ENCODE peak calls at places on chromosomes 6 and 20, in six cellular contexts. N, C, L, V, T and O are unnamed samples.

GRCh38 chr6:111210074-111210729 is 122.9 kb downstream of the SLC16A10 start:
- DNase-seq in C (no peak), L (peak; percentile 68), T (peak; percentile 30), N (no peak), V (no peak), O (no peak)

GRCh38 chr6:20652691-20653479 is 118.6 kb downstream of the CDKAL1 start:
- DNase-seq in L (no peak), V (no peak), C (no peak), T (peak; percentile 33), N (no peak), O (no peak)

GRCh38 chr6:122631571-122632249 is 21.5 kb downstream of the PKIB start:
- DNase-seq in L (no peak), V (no peak), N (no peak), T (no peak), C (no peak), O (no peak)

GRCh38 chr6:149974825-149975224 is 11.1 kb downstream of the ULBP1 start:
- DNase-seq in V (no peak), T (no peak), N (no peak), C (no peak), L (peak; percentile 26), O (no peak)

GRCh38 chr6:29757282-29757681 is 34.0 kb downstream of the HLA-F start:
- DNase-seq in N (no peak), V (no peak), C (no peak), L (no peak), T (no peak), O (no peak)

GRCh38 chr20:4046311-4046924 is 31.1 kb upstream of the RNF24 start:
- DNase-seq in T (no peak), N (no peak), C (no peak), V (peak; percentile 17), L (peak; percentile 18), O (no peak)

GRCh38 chr20:50015993-50016770 is 33.4 kb downstream of the SNAI1 start:
- DNase-seq in V (no peak), N (no peak), L (no peak), T (no peak), C (no peak), O (no peak)

GRCh38 chr6:156190270-156190669 is 586.9 kb upstream of the ARID1B start:
- DNase-seq in V (no peak), L (no peak), T (no peak), C (no peak), N (no peak), O (no peak)

GRCh38 chr20:47358672-47359532 is 2.4 kb upstream of the ZMYND8 start:
- DNase-seq in T (peak; percentile 90), L (peak; percentile 85), N (peak; percentile 77), V (peak; percentile 91), C (peak; percentile 92), O (peak; percentile 68)

GRCh38 chr6:139568956-139569538 is 194.6 kb upstream of the CITED2 start:
- DNase-seq in L (no peak), V (peak; percentile 37), N (no peak), T (peak; percentile 91), C (no peak), O (no peak)

GRCh38 chr6:10268111-10268510 is 146.8 kb downstream of the TFAP2A start:
- DNase-seq in V (no peak), C (no peak), T (no peak), L (peak; percentile 76), N (no peak), O (no peak)

GRCh38 chr6:27145731-27146455 is 101.6 kb upstream of the PRSS16 start:
- DNase-seq in L (peak; percentile 67), T (peak; percentile 91), N (peak; percentile 76), C (peak; percentile 78), V (peak; percentile 89), O (peak; percentile 79)

GRCh38 chr20:1467355-1468116 is 887 bp upstream of the NSFL1C start:
- DNase-seq in V (peak; percentile 48), T (no peak), L (peak; percentile 22), C (peak; percentile 56), N (no peak), O (no peak)

GRCh38 chr6:118856301-118856700 is 37.7 kb upstream of the ASF1A start:
- DNase-seq in V (no peak), N (no peak), T (no peak), L (no peak), C (no peak), O (no peak)

GRCh38 chr6:118860363-118860762 is 33.6 kb upstream of the ASF1A start:
- DNase-seq in T (no peak), L (no peak), V (no peak), C (no peak), N (no peak), O (no peak)

GRCh38 chr6:118860880-118861279 is 33.1 kb upstream of the ASF1A start:
- DNase-seq in T (no peak), N (peak; percentile 69), V (no peak), C (peak; percentile 47), L (no peak), O (no peak)

GRCh38 chr6:118862443-118862842 is 31.5 kb upstream of the ASF1A start:
- DNase-seq in V (no peak), C (no peak), N (no peak), T (no peak), L (no peak), O (no peak)

DNA sequence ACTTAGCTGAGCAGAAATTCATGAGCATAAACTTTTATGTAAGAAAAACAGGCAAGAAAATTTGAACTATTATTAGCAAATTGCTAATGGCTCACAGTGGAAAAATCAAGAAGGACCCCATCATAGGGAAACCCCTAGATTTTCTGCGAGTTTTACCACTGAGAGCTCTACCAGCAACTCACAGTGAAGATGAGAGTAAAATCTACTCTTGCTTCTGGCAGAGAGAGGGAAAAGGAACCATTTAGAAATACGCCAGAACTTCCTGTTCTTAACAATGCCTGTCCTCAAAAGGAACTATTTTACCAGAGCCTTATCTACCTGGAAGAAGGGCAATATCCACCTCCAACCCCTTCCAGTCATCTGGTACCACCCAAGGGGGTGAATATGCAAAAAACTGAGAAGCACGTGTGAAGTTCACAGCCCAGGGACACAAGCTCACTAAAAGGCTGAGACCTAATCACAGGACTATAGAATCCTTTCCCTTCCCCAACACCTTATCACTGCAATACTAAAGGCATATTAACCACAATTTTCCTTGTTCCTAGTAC is 34.4 kb upstream of the ASF1A start:
- DNase-seq in N (no peak), C (no peak), L (no peak), T (no peak), V (no peak), O (no peak)
- H3K27ac ChIP-seq in N (no peak overlapping the region), C (no peak overlapping the region), L (no peak overlapping the region), T (no peak overlapping the region), V (no peak overlapping the region), O (no peak overlapping the region)

DNA sequence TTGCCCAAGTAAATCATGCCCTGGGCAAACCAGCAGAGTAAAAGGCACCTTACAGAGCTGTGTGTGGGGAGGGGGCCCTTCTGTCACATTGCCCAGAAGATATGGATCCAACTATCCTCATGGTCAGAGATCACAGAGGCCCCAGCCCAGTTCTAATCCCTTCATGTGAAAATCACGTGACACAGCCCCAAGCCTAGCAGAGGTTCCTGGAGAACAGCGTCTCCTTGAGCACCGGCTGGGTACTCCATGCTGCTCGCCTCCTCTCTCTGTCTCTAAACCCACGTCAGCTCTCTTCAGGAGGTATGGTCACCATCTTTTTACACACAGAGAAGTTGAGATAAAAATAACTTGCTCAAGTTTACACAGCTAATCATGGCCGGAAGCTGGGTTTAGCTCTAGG is 230.2 kb downstream of the ANKRD60 start:
- DNase-seq in N (no peak), V (no peak), L (no peak), T (no peak), C (no peak), O (no peak)
- H3K4me1 ChIP-seq in N (peaks cover 17% of the 10 kb centered on the region), V (peaks cover 15% of the 10 kb centered on the region), L (peaks cover 9% of the 10 kb centered on the region), T (peaks cover 27% of the 10 kb centered on the region), C (peaks cover 4% of the 10 kb centered on the region), O (peaks cover 11% of the 10 kb centered on the region)

DNA sequence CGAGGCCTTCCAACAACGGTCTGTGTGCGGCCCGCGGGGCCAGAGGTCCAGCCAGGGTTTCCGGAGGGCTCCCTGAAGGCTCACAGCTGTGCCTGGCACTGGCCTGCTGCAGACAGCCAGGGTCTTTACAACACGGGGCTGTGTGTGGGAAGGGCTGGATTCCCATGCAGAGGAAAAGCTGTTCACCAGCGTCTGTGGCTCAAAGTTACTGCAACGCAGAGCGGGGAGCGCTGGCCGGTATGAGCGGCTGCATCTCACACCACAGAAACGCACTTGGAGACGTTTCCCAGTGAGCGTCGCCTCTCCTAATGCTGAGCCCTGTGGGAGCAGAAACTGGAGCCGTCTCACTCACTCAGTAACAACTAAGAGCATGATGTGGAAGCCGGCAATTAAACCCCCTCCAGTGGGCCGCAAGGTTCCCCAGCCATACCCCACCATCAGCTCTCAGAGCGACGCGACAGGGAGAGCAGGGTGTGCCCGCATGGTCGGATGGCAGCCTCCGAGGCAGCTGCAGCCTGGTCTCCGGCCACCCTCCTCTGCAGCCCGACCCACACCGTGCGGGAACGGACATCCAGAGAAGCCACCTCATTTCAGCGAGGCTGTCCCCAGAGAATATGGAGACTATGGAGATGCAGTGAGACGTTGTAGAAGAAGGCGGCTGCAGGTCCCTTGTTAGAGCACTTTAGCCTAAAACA is 42.6 kb downstream of the DLL1 start:
- DNase-seq in V (no peak), L (no peak), C (no peak), N (no peak), T (no peak), O (peak; percentile 67)
- H3K27ac ChIP-seq in V (no peak overlapping the region), L (no peak overlapping the region), C (no peak overlapping the region), N (no peak overlapping the region), T (no peak overlapping the region), O (no peak overlapping the region)

DNA sequence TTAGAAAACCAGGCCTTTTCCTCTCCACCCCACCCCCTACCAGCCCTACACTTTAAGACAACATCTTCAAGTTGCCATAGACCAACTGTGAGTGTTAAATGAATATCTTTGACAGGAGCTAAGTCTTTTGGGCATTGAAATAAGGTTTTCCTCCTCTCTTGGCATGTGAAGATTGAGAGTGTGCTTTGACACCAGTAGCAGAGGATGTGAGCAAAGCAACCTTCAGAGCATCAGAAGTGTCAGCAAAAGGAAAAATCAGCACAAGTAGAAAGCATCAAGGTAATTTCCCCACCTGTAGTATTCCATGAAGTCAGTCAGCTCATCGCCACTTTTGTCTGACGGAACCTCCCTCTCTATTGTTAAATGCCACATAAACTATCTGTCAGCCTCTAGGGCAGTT is 532.4 kb upstream of the MMS22L start:
- DNase-seq in L (no peak), N (no peak), T (no peak), C (no peak), V (no peak), O (no peak)
- H3K4me1 ChIP-seq in L (peaks cover 52% of the 10 kb centered on the region), N (no peaks in the 10 kb centered on the region), T (no peaks in the 10 kb centered on the region), C (no peaks in the 10 kb centered on the region), V (no peaks in the 10 kb centered on the region), O (no peaks in the 10 kb centered on the region)